ENCODE peak calls at places on chromosomes 3 and 15, in eight cellular contexts. D, Y, U, I, Q, T, J and P are unnamed samples.

GRCh38 chr3:34955684-34956083 is 683.6 kb upstream of the ARPP21 start:
- ATAC-seq in U (no peak), Y (no peak), T (no peak), J (no peak), D (no peak), Q (no peak), I (no peak), P (no peak)

GRCh38 chr3:131402391-131403039 is 20.9 kb downstream of the NUDT16 start:
- ATAC-seq in J (peak), U (no peak), Y (no peak), Q (no peak), D (no peak), I (peak), T (peak), P (no peak)

GRCh38 chr3:138051946-138052802 is 42.2 kb downstream of the CLDN18 start:
- ATAC-seq in D (no peak), T (peak), I (peak), Y (no peak), J (peak), U (no peak), Q (peak), P (no peak)

GRCh38 chr3:42292009-42292408 is 26.0 kb upstream of the CCK start:
- ATAC-seq in T (peak), Q (no peak), J (no peak), U (no peak), D (no peak), I (no peak), Y (no peak), P (no peak)

GRCh38 chr3:39810647-39811161 is 1.3 kb downstream of the MYRIP start:
- ATAC-seq in U (no peak), Q (no peak), I (no peak), D (no peak), Y (no peak), J (no peak), T (no peak), P (no peak)

GRCh38 chr15:31461375-31461774 is 134.7 kb downstream of the KLF13 start:
- ATAC-seq in T (no peak), Y (no peak), I (no peak), Q (no peak), U (no peak), D (no peak), J (peak), P (no peak)

GRCh38 chr3:187000711-187001151 is 70.4 kb downstream of the ST6GAL1 start:
- ATAC-seq in Q (no peak), U (peak), I (no peak), Y (peak), J (no peak), D (peak), T (peak), P (peak)

GRCh38 chr3:194973366-194974000 is 287.8 kb downstream of the FAM43A start:
- ATAC-seq in I (no peak), D (no peak), Q (no peak), T (no peak), J (no peak), Y (no peak), U (no peak), P (no peak)

GRCh38 chr3:130699765-130700164 is 46.9 kb downstream of the PIK3R4 start:
- ATAC-seq in Q (peak), U (peak), J (no peak), I (no peak), T (peak), D (no peak), Y (no peak), P (no peak)

GRCh38 chr15:86247249-86247955 is 167.7 kb downstream of the AGBL1 start:
- ATAC-seq in Q (no peak), T (no peak), U (no peak), Y (no peak), J (no peak), I (no peak), D (no peak), P (no peak)

GRCh38 chr3:65729553-65729952 is 309.2 kb downstream of the MAGI1 start:
- ATAC-seq in U (no peak), Q (peak), I (peak), T (peak), J (peak), Y (no peak), D (no peak), P (no peak)

GRCh38 chr3:14405886-14406238 is 3.5 kb downstream of the SLC6A6 start:
- ATAC-seq in I (no peak), D (no peak), Y (no peak), U (no peak), T (no peak), Q (no peak), J (no peak), P (no peak)

GRCh38 chr15:34721802-34722795 is 32.7 kb downstream of the GJD2 start:
- ATAC-seq in Q (no peak), I (peak), D (no peak), T (peak), Y (no peak), U (no peak), J (peak), P (no peak)

GRCh38 chr15:63027646-63028045 is 14.9 kb upstream of the TPM1 start:
- ATAC-seq in U (no peak), Q (no peak), Y (no peak), D (no peak), I (no peak), T (no peak), J (no peak), P (no peak)

GRCh38 chr15:94607176-94607654 is 375.9 kb downstream of the MCTP2 start:
- ATAC-seq in J (peak), Y (no peak), Q (no peak), D (no peak), I (no peak), U (no peak), T (peak), P (no peak)

GRCh38 chr15:29838352-29839010 is 16.2 kb upstream of the TJP1 start:
- ATAC-seq in T (peak), U (no peak), I (no peak), Y (no peak), Q (no peak), D (no peak), J (no peak), P (no peak)

GRCh38 chr15:85750807-85751730 is 43.7 kb downstream of the KLHL25 start:
- ATAC-seq in T (peak), Y (peak), I (peak), J (peak), D (peak), Q (peak), U (peak), P (peak)

GRCh38 chr3:142586803-142587406 is 8.4 kb upstream of the ATR start:
- ATAC-seq in Q (peak), D (no peak), I (peak), Y (peak), J (peak), U (peak), T (peak), P (peak)